ENCODE peak calls at places on chromosomes 7 and 10, in six cellular contexts. G, J, H, C, U and P are unnamed samples.

GRCh38 chr10:32205666-32206065 is 141.3 kb downstream of the EPC1 start:
- DNase-seq in G (no peak), J (no peak), H (peak; percentile 44), C (no peak), U (no peak), P (no peak)

GRCh38 chr7:48255046-48255445 is 83.8 kb downstream of the ABCA13 start:
- DNase-seq in G (no peak), J (no peak), H (peak; percentile 86), C (no peak), U (peak; percentile 64), P (no peak)

GRCh38 chr7:64888901-64889685 is 14.0 kb upstream of the ZNF273 start:
- DNase-seq in G (peak; percentile 46), J (peak; percentile 39), H (no peak), C (no peak), U (no peak), P (no peak)

GRCh38 chr10:127175357-127176110 is 20.9 kb downstream of the INSYN2A start:
- DNase-seq in G (no peak), J (no peak), H (no peak), C (no peak), U (no peak), P (no peak)

GRCh38 chr7:7183833-7184463 is 1.6 kb downstream of the C1GALT1 start:
- DNase-seq in G (no peak), J (no peak), H (no peak), C (no peak), U (no peak), P (no peak)

GRCh38 chr10:86968994-86969355 is 693 bp downstream of the ADIRF start:
- DNase-seq in G (no peak), J (no peak), H (no peak), C (no peak), U (no peak), P (no peak)

GRCh38 chr10:90571876-90572275 is 286.0 kb downstream of the HTR7 start:
- DNase-seq in G (no peak), J (no peak), H (no peak), C (no peak), U (peak; percentile 55), P (no peak)

GRCh38 chr10:30456262-30456661 is 22.3 kb downstream of the MAP3K8 start:
- DNase-seq in G (no peak), J (no peak), H (no peak), C (no peak), U (no peak), P (no peak)

GRCh38 chr10:113362645-113363091 is 190.2 kb upstream of the HABP2 start:
- DNase-seq in G (no peak), J (no peak), H (no peak), C (no peak), U (peak; percentile 42), P (no peak)

GRCh38 chr7:1114088-1114487 is 26.2 kb downstream of the GPER1 start:
- DNase-seq in G (no peak), J (no peak), H (no peak), C (no peak), U (no peak), P (no peak)

GRCh38 chr10:71740069-71740468 is 20.5 kb upstream of the C10orf105 start:
- DNase-seq in G (no peak), J (no peak), H (peak; percentile 78), C (no peak), U (no peak), P (no peak)

GRCh38 chr7:14414274-14414986 is 425.0 kb upstream of the ETV1 start:
- DNase-seq in G (no peak), J (no peak), H (no peak), C (no peak), U (no peak), P (no peak)

GRCh38 chr7:11203224-11203623 is 229.6 kb downstream of the PHF14 start:
- DNase-seq in G (no peak), J (no peak), H (no peak), C (no peak), U (no peak), P (no peak)

GRCh38 chr10:4066581-4067403 is 281.8 kb upstream of the KLF6 start:
- DNase-seq in G (no peak), J (no peak), H (no peak), C (no peak), U (no peak), P (no peak)

GRCh38 chr10:124512600-124512999 is 51.0 kb downstream of the LHPP start:
- DNase-seq in G (no peak), J (no peak), H (no peak), C (no peak), U (no peak), P (no peak)

GRCh38 chr7:132141109-132141508 is 435.2 kb downstream of the PLXNA4 start:
- DNase-seq in G (no peak), J (no peak), H (no peak), C (no peak), U (no peak), P (no peak)

GRCh38 chr10:73915206-73915851 is 4.4 kb downstream of the PLAU start:
- DNase-seq in G (no peak), J (no peak), H (no peak), C (no peak), U (no peak), P (no peak)

GRCh38 chr7:96388166-96388565 is 66.3 kb upstream of the SLC25A13 start:
- DNase-seq in G (no peak), J (no peak), H (peak; percentile 77), C (no peak), U (no peak), P (no peak)

GRCh38 chr7:52877240-52877639 is 158.2 kb upstream of the POM121L12 start:
- DNase-seq in G (no peak), J (no peak), H (no peak), C (no peak), U (no peak), P (no peak)

GRCh38 chr7:131625817-131626372 is 69.5 kb upstream of the PODXL start:
- DNase-seq in G (peak; percentile 39), J (peak; percentile 39), H (peak; percentile 91), C (peak; percentile 6), U (no peak), P (no peak)

GRCh38 chr7:1340640-1341360 is 108.1 kb downstream of the UNCX start:
- DNase-seq in G (no peak), J (no peak), H (no peak), C (no peak), U (no peak), P (no peak)

GRCh38 chr10:80658068-80658467 is 120.4 kb downstream of the SH2D4B start:
- DNase-seq in G (no peak), J (no peak), H (no peak), C (no peak), U (no peak), P (no peak)

GRCh38 chr10:77636967-77637473 is 588 bp downstream of the KCNMA1 start:
- DNase-seq in G (peak; percentile 53), J (peak; percentile 57), H (no peak), C (no peak), U (no peak), P (peak; percentile 57)

GRCh38 chr10:77638766-77639101 is 1.1 kb upstream of the KCNMA1 start:
- DNase-seq in G (no peak), J (no peak), H (no peak), C (no peak), U (no peak), P (no peak)

GRCh38 chr10:77637986-77638765 is 568 bp upstream of the KCNMA1 start:
- DNase-seq in G (peak; percentile 74), J (peak; percentile 69), H (peak; percentile 53), C (no peak), U (no peak), P (peak; percentile 52)

GRCh38 chr10:77636286-77636966 is 1.2 kb downstream of the KCNMA1 start:
- DNase-seq in G (peak; percentile 40), J (peak; percentile 39), H (no peak), C (no peak), U (no peak), P (no peak)

DNA sequence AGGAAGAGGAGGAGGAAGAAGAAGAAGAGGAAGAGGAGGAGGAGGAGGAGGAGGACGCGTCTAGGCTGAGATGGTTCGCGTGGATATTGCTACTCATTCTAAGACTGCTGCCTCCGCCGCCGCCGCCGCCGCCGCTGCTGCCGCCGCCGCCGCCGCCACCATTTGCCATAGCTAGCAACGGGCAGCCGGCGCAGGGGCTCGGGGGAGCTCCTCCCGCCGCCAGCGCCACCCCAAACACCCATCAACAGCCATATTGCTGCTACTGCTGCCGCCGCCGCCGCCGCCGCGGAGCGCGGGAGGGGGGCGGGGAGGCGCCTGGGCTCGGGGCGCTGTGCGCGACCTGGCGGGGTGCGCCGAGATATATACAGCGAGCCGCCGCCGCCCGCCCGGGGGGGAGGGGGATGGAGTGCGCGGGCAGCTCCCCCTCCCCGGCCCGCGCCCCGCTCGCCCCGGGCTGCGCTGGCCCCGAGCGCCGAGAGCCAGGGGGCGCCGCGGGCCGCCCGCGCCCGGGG is at the start of gene KCNMA1:
- DNase-seq in G (peak; percentile 58), J (peak; percentile 58), H (no peak), C (no peak), U (no peak), P (peak; percentile 51)
- TF ChIP-seq CTCF in G (no peak), J (no peak), H (no peak), C (no peak), U (no peak), P (no peak)

GRCh38 chr10:119817991-119818888 is 54.4 kb downstream of the MCMBP start:
- DNase-seq in G (peak; percentile 91), J (peak; percentile 100), H (peak; percentile 53), C (no peak), U (no peak), P (peak; percentile 85)
- TF ChIP-seq CTCF in G (peak; percentile 44), J (peak; percentile 89), H (peak; percentile 8), C (no peak), U (peak; percentile 13), P (peak; percentile 48)

DNA sequence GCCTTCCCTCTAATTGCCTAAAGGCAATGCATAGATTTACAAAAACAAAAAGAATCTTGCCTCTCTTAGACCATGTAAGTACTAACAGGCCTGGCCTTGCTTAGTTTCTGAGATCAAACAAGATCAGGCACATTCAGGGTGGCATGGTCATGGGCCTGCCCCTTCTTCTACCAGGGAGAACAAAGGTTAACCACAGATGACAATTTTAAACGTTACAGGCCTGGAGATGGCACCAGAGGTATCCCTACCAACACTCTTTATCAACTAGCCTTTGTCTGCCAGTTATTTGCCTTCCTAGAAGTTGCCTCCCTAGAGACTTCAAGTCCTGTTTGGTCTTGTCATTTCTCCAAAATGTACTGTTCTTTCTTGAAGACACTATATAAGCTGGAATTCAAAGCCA is 252.6 kb downstream of the DOCK4 start:
- DNase-seq in G (no peak), J (no peak), H (no peak), C (no peak), U (no peak), P (no peak)
- TF ChIP-seq CTCF in G (no peak), J (no peak), H (no peak), C (no peak), U (no peak), P (no peak)

DNA sequence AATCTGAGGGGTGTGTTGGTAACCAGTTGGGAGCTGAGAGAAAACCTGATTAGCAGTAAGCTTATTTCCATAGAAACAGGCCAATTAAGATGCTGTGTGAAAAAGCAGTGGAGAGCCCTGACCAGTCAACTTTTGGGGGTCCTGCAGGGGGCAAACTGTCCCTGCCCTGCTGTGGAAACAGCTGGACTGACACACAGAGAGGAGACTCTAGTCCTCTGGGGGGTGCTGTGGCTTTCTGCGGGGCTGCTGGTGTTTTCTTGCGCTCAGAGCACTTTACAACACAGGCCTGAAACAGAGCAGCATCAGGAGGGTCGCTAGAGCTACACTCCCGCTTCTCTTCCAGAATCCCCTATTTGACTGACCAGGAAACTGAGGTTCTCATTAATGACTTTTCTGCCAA is 546.9 kb upstream of the GALNT17 start:
- DNase-seq in G (no peak), J (peak; percentile 31), H (no peak), C (no peak), U (no peak), P (no peak)
- TF ChIP-seq CTCF in G (no peak), J (no peak), H (peak; percentile 22), C (no peak), U (peak; percentile 22), P (no peak)

GRCh38 chr7:148556892-148557291 is 33.7 kb upstream of the C7orf33 start:
- DNase-seq in G (no peak), J (no peak), H (no peak), C (peak; percentile 7), U (no peak), P (no peak)
- TF ChIP-seq CTCF in G (no peak), J (no peak), H (no peak), C (peak; percentile 13), U (no peak), P (no peak)